ENCODE peak calls at places on chromosomes 11 and 22, in five cellular contexts. N is GM20000, Z is AG08395, J is neuronal stem cell, K is BE2C. F is an unnamed sample.

GRCh38 chr11:2663506-2663905 is 36.3 kb downstream of the KCNQ1OT1 start:
- DNase-seq in J (no peak), K (no peak), N (no peak), Z (no peak), F (no peak)

GRCh38 chr11:104870910-104871309 is 27.4 kb downstream of the CASP12 start:
- DNase-seq in N (no peak), Z (no peak), K (no peak), J (no peak), F (no peak)

GRCh38 chr11:119742263-119742861 is 13.4 kb upstream of the NECTIN1 start:
- DNase-seq in J (peak; percentile 44), N (no peak), K (peak; percentile 82), Z (no peak), F (no peak)

GRCh38 chr11:2892215-2893020 is 6.8 kb upstream of the CDKN1C start:
- DNase-seq in N (peak; percentile 83), Z (peak; percentile 58), K (peak; percentile 67), J (peak; percentile 73), F (peak; percentile 45)

GRCh38 chr11:106156290-106156937 is 79.0 kb downstream of the AASDHPPT start:
- DNase-seq in J (peak; percentile 21), K (no peak), Z (peak; percentile 62), N (peak; percentile 13), F (peak; percentile 38)

GRCh38 chr11:87892291-87892690 is 283.0 kb downstream of the RAB38 start:
- DNase-seq in J (no peak), Z (no peak), N (no peak), K (no peak), F (no peak)

GRCh38 chr22:41382098-41382578 is 396 bp downstream of the TEF start:
- DNase-seq in K (no peak), N (peak; percentile 89), Z (peak; percentile 87), J (no peak), F (peak; percentile 76)

GRCh38 chr11:11980841-11981308 is 27.6 kb downstream of the DKK3 start:
- DNase-seq in K (no peak), J (no peak), Z (no peak), N (no peak), F (no peak)

GRCh38 chr11:33634291-33634834 is 66.3 kb downstream of the C11orf91 start:
- DNase-seq in J (no peak), Z (peak; percentile 65), K (no peak), N (no peak), F (peak; percentile 21)

GRCh38 chr11:83014951-83015350 is 56.7 kb downstream of the RAB30 start:
- DNase-seq in K (no peak), Z (no peak), N (no peak), J (no peak), F (no peak)

GRCh38 chr22:50720861-50721844 is 16.9 kb upstream of the ACR start:
- DNase-seq in J (no peak), Z (no peak), K (no peak), N (no peak), F (no peak)

GRCh38 chr22:35018995-35019394 is 47.0 kb upstream of the ISX start:
- DNase-seq in Z (no peak), K (no peak), J (no peak), N (no peak), F (no peak)

GRCh38 chr22:27240298-27240885 is 561.2 kb downstream of the MN1 start:
- DNase-seq in J (no peak), Z (no peak), K (peak; percentile 56), N (no peak), F (no peak)

GRCh38 chr22:49055406-49055805 is 772.3 kb downstream of the BRD1 start:
- DNase-seq in J (no peak), K (no peak), Z (no peak), N (no peak), F (no peak)

GRCh38 chr11:121909571-121909970 is 206.4 kb downstream of the BLID start:
- DNase-seq in Z (peak; percentile 62), J (no peak), N (no peak), K (no peak), F (no peak)

GRCh38 chr11:102664001-102664752 is 39.0 kb upstream of the MMP20 start:
- DNase-seq in N (no peak), K (peak; percentile 42), Z (no peak), J (no peak), F (peak; percentile 26)

GRCh38 chr22:25235547-25236290 is 16.3 kb downstream of the CRYBB2 start:
- DNase-seq in K (peak; percentile 92), J (peak; percentile 80), Z (peak; percentile 97), N (peak; percentile 96), F (peak; percentile 90)

GRCh38 chr11:73001615-73002014 is 140.5 kb downstream of the FCHSD2 start:
- DNase-seq in Z (no peak), N (no peak), K (no peak), J (no peak), F (no peak)

GRCh38 chr22:39401301-39401631 is 1.7 kb downstream of the TAB1 start:
- DNase-seq in Z (no peak), K (no peak), J (no peak), N (no peak), F (no peak)

GRCh38 chr11:100630898-100631297 is 56.2 kb upstream of the ARHGAP42 start:
- DNase-seq in Z (no peak), J (no peak), K (no peak), N (no peak), F (no peak)

GRCh38 chr11:77471520-77472234 is 2.2 kb downstream of the PAK1 start:
- DNase-seq in Z (no peak), N (peak; percentile 43), K (peak; percentile 51), J (no peak), F (peak; percentile 49)

GRCh38 chr22:45007247-45007945 is 2.4 kb downstream of the PHF21B start:
- DNase-seq in N (peak; percentile 63), K (peak; percentile 85), J (peak; percentile 86), Z (peak; percentile 28), F (no peak)

GRCh38 chr11:72918825-72919224 is 104.6 kb downstream of the ATG16L2 start:
- DNase-seq in J (no peak), N (no peak), K (no peak), Z (no peak), F (no peak)

GRCh38 chr22:37021710-37022482 is 2.4 kb downstream of the MPST start:
- DNase-seq in J (peak; percentile 51), N (peak; percentile 88), Z (peak; percentile 49), K (peak; percentile 54), F (peak; percentile 78)

GRCh38 chr11:21396351-21397008 is 727.1 kb downstream of the NELL1 start:
- DNase-seq in K (peak; percentile 3), J (no peak), N (no peak), Z (no peak), F (no peak)

GRCh38 chr11:96157517-96157873 is 185.5 kb downstream of the MAML2 start:
- DNase-seq in Z (no peak), N (no peak), J (no peak), K (no peak), F (no peak)

GRCh38 chr22:16917144-16918003 is 90.6 kb downstream of the GAB4 start:
- DNase-seq in J (peak; percentile 49), Z (peak; percentile 74), N (peak; percentile 55), K (peak; percentile 70), F (peak; percentile 78)

GRCh38 chr11:70526116-70527045 is 128.1 kb downstream of the CTTN start:
- DNase-seq in Z (no peak), J (no peak), N (no peak), K (peak; percentile 26), F (no peak)

F was measured in GM12865.